ENCODE peak calls at places on chromosomes 16 and 17, in ten cellular contexts. One of them, this sample, is unnamed.

GRCh38 chr16:82456683-82457082 is 170.1 kb upstream of the CDH13 start:
- DNase-seq in fibroblast of lung: peak
- DNase-seq in stimulated activated CD8-positive, alpha-beta memory T cell treated with anti-CD3 and anti-CD28 coated beads, Interleukin-4, amount 100 ng/mL, for 4 hours: no peak
- DNase-seq in nucleus accumbens: peak
- DNase-seq in NCI-H524 treated with DMSO at 0.1 percent for 48 hours: no peak
- DNase-seq in kidney: no peak
- DNase-seq in iPS-NIHi11: peak
- DNase-seq in activated T-helper 1 cell treated with anti-CD3 and anti-CD28 coated beads, Interleukin-2, amount 50 U/mL, for 16 hours: no peak
- DNase-seq in T-cell: no peak
- DNase-seq in right cardiac atrium: peak
- DNase-seq in this sample: no peak

GRCh38 chr17:67853703-67854102 is 28.4 kb downstream of the BPTF start:
- DNase-seq in fibroblast of lung: no peak
- DNase-seq in stimulated activated CD8-positive, alpha-beta memory T cell treated with anti-CD3 and anti-CD28 coated beads, Interleukin-4, amount 100 ng/mL, for 4 hours: no peak
- DNase-seq in nucleus accumbens: no peak
- DNase-seq in NCI-H524 treated with DMSO at 0.1 percent for 48 hours: no peak
- DNase-seq in kidney: no peak
- DNase-seq in iPS-NIHi11: no peak
- DNase-seq in activated T-helper 1 cell treated with anti-CD3 and anti-CD28 coated beads, Interleukin-2, amount 50 U/mL, for 16 hours: no peak
- DNase-seq in T-cell: no peak
- DNase-seq in right cardiac atrium: no peak
- DNase-seq in this sample: no peak

GRCh38 chr17:17567114-17567513 is 24.4 kb downstream of the PEMT start:
- DNase-seq in fibroblast of lung: no peak
- DNase-seq in stimulated activated CD8-positive, alpha-beta memory T cell treated with anti-CD3 and anti-CD28 coated beads, Interleukin-4, amount 100 ng/mL, for 4 hours: no peak
- DNase-seq in nucleus accumbens: no peak
- DNase-seq in NCI-H524 treated with DMSO at 0.1 percent for 48 hours: no peak
- DNase-seq in kidney: no peak
- DNase-seq in iPS-NIHi11: no peak
- DNase-seq in activated T-helper 1 cell treated with anti-CD3 and anti-CD28 coated beads, Interleukin-2, amount 50 U/mL, for 16 hours: no peak
- DNase-seq in T-cell: no peak
- DNase-seq in right cardiac atrium: no peak
- DNase-seq in this sample: no peak

GRCh38 chr16:83835972-83836566 is 28.3 kb downstream of the HSBP1 start:
- DNase-seq in fibroblast of lung: peak
- DNase-seq in stimulated activated CD8-positive, alpha-beta memory T cell treated with anti-CD3 and anti-CD28 coated beads, Interleukin-4, amount 100 ng/mL, for 4 hours: no peak
- DNase-seq in nucleus accumbens: no peak
- DNase-seq in NCI-H524 treated with DMSO at 0.1 percent for 48 hours: no peak
- DNase-seq in kidney: no peak
- DNase-seq in iPS-NIHi11: no peak
- DNase-seq in activated T-helper 1 cell treated with anti-CD3 and anti-CD28 coated beads, Interleukin-2, amount 50 U/mL, for 16 hours: no peak
- DNase-seq in T-cell: no peak
- DNase-seq in right cardiac atrium: no peak
- DNase-seq in this sample: no peak

GRCh38 chr17:78089557-78090281 is 38.8 kb downstream of the TMC6 start:
- DNase-seq in fibroblast of lung: no peak
- DNase-seq in stimulated activated CD8-positive, alpha-beta memory T cell treated with anti-CD3 and anti-CD28 coated beads, Interleukin-4, amount 100 ng/mL, for 4 hours: no peak
- DNase-seq in nucleus accumbens: no peak
- DNase-seq in NCI-H524 treated with DMSO at 0.1 percent for 48 hours: no peak
- DNase-seq in kidney: no peak
- DNase-seq in iPS-NIHi11: no peak
- DNase-seq in activated T-helper 1 cell treated with anti-CD3 and anti-CD28 coated beads, Interleukin-2, amount 50 U/mL, for 16 hours: no peak
- DNase-seq in T-cell: no peak
- DNase-seq in right cardiac atrium: no peak
- DNase-seq in this sample: no peak

GRCh38 chr17:17809527-17810373 is 27.0 kb downstream of the SREBF1 start:
- DNase-seq in fibroblast of lung: peak
- DNase-seq in stimulated activated CD8-positive, alpha-beta memory T cell treated with anti-CD3 and anti-CD28 coated beads, Interleukin-4, amount 100 ng/mL, for 4 hours: no peak
- DNase-seq in nucleus accumbens: peak
- DNase-seq in NCI-H524 treated with DMSO at 0.1 percent for 48 hours: no peak
- DNase-seq in kidney: peak
- DNase-seq in iPS-NIHi11: peak
- DNase-seq in activated T-helper 1 cell treated with anti-CD3 and anti-CD28 coated beads, Interleukin-2, amount 50 U/mL, for 16 hours: no peak
- DNase-seq in T-cell: no peak
- DNase-seq in right cardiac atrium: peak
- DNase-seq in this sample: no peak

GRCh38 chr17:62626719-62627218 is 701 bp upstream of the MRC2 start:
- DNase-seq in fibroblast of lung: peak
- DNase-seq in stimulated activated CD8-positive, alpha-beta memory T cell treated with anti-CD3 and anti-CD28 coated beads, Interleukin-4, amount 100 ng/mL, for 4 hours: no peak
- DNase-seq in nucleus accumbens: no peak
- DNase-seq in NCI-H524 treated with DMSO at 0.1 percent for 48 hours: no peak
- DNase-seq in kidney: no peak
- DNase-seq in iPS-NIHi11: peak
- DNase-seq in activated T-helper 1 cell treated with anti-CD3 and anti-CD28 coated beads, Interleukin-2, amount 50 U/mL, for 16 hours: no peak
- DNase-seq in T-cell: no peak
- DNase-seq in right cardiac atrium: peak
- DNase-seq in this sample: no peak

GRCh38 chr16:3486506-3487215 is 8.6 kb downstream of the C16orf90 start:
- DNase-seq in fibroblast of lung: no peak
- DNase-seq in stimulated activated CD8-positive, alpha-beta memory T cell treated with anti-CD3 and anti-CD28 coated beads, Interleukin-4, amount 100 ng/mL, for 4 hours: no peak
- DNase-seq in nucleus accumbens: no peak
- DNase-seq in NCI-H524 treated with DMSO at 0.1 percent for 48 hours: no peak
- DNase-seq in kidney: peak
- DNase-seq in iPS-NIHi11: no peak
- DNase-seq in activated T-helper 1 cell treated with anti-CD3 and anti-CD28 coated beads, Interleukin-2, amount 50 U/mL, for 16 hours: no peak
- DNase-seq in T-cell: no peak
- DNase-seq in right cardiac atrium: peak
- DNase-seq in this sample: no peak